ENCODE peak calls at places on chromosomes 3 and 15, in four cellular contexts. One of them, this sample, is unnamed.

GRCh38 chr3:191259486-191259885 is 60.4 kb downstream of the OSTN start:
- DNase-seq in HepG2: no peak
- DNase-seq in WTC11: no peak
- DNase-seq in GM12878: no peak
- DNase-seq in this sample: no peak

GRCh38 chr15:25848769-25849430 is 14.2 kb downstream of the ATP10A start:
- DNase-seq in HepG2: no peak
- DNase-seq in WTC11: peak
- DNase-seq in GM12878: no peak
- DNase-seq in this sample: no peak

GRCh38 chr15:97815841-97816240 is 144.7 kb upstream of the ARRDC4 start:
- DNase-seq in HepG2: no peak
- DNase-seq in WTC11: no peak
- DNase-seq in GM12878: no peak
- DNase-seq in this sample: no peak

GRCh38 chr3:64783200-64783599 is 95.4 kb upstream of the ADAMTS9 start:
- DNase-seq in HepG2: no peak
- DNase-seq in WTC11: no peak
- DNase-seq in GM12878: no peak
- DNase-seq in this sample: no peak

GRCh38 chr15:91706366-91707032 is 147.0 kb upstream of the SLCO3A1 start:
- DNase-seq in HepG2: peak
- DNase-seq in WTC11: peak
- DNase-seq in GM12878: peak
- DNase-seq in this sample: peak

GRCh38 chr3:185958626-185959025 is 20.8 kb upstream of the TRA2B start:
- DNase-seq in HepG2: no peak
- DNase-seq in WTC11: no peak
- DNase-seq in GM12878: no peak
- DNase-seq in this sample: no peak

GRCh38 chr15:67067161-67067853 is 1.9 kb downstream of the SMAD3 start:
- DNase-seq in HepG2: no peak
- DNase-seq in WTC11: peak
- DNase-seq in GM12878: no peak
- DNase-seq in this sample: no peak

GRCh38 chr3:50303038-50303815 is at the start of gene HYAL1:
- DNase-seq in HepG2: peak
- DNase-seq in WTC11: peak
- DNase-seq in GM12878: no peak
- DNase-seq in this sample: peak

GRCh38 chr15:73965730-73966103 is 26.4 kb downstream of the STOML1 start:
- DNase-seq in HepG2: no peak
- DNase-seq in WTC11: no peak
- DNase-seq in GM12878: no peak
- DNase-seq in this sample: no peak

GRCh38 chr3:196414469-196414868 is 17.8 kb downstream of the UBXN7 start:
- DNase-seq in HepG2: peak
- DNase-seq in WTC11: no peak
- DNase-seq in GM12878: no peak
- DNase-seq in this sample: no peak

GRCh38 chr3:154310840-154311239 is 13.4 kb downstream of the DHX36 start:
- DNase-seq in HepG2: no peak
- DNase-seq in WTC11: no peak
- DNase-seq in GM12878: no peak
- DNase-seq in this sample: no peak

GRCh38 chr3:17238029-17238428 is 353.3 kb downstream of the PLCL2 start:
- DNase-seq in HepG2: no peak
- DNase-seq in WTC11: peak
- DNase-seq in GM12878: no peak
- DNase-seq in this sample: no peak

GRCh38 chr3:61890586-61890985 is 329.2 kb downstream of the PTPRG start:
- DNase-seq in HepG2: no peak
- DNase-seq in WTC11: no peak
- DNase-seq in GM12878: no peak
- DNase-seq in this sample: no peak

GRCh38 chr3:50304601-50305000 is 1.2 kb upstream of the HYAL1 start:
- DNase-seq in HepG2: no peak
- DNase-seq in WTC11: no peak
- DNase-seq in GM12878: no peak
- DNase-seq in this sample: no peak

GRCh38 chr15:42363487-42363886 is 4.2 kb downstream of the CAPN3 start:
- DNase-seq in HepG2: no peak
- DNase-seq in WTC11: no peak
- DNase-seq in GM12878: no peak
- DNase-seq in this sample: no peak

GRCh38 chr15:66586155-66586976 is 20.6 kb upstream of the LCTL start:
- DNase-seq in HepG2: no peak
- DNase-seq in WTC11: no peak
- DNase-seq in GM12878: no peak
- DNase-seq in this sample: no peak

GRCh38 chr15:71055461-71055860 is 59.8 kb upstream of the THSD4 start:
- DNase-seq in HepG2: no peak
- DNase-seq in WTC11: no peak
- DNase-seq in GM12878: no peak
- DNase-seq in this sample: no peak

GRCh38 chr3:80238606-80239005 is 470.8 kb upstream of the ROBO1 start:
- DNase-seq in HepG2: no peak
- DNase-seq in WTC11: no peak
- DNase-seq in GM12878: no peak
- DNase-seq in this sample: no peak

GRCh38 chr15:29420188-29420587 is 150.6 kb upstream of the NSMCE3 start:
- DNase-seq in HepG2: no peak
- DNase-seq in WTC11: peak
- DNase-seq in GM12878: no peak
- DNase-seq in this sample: no peak

GRCh38 chr3:88137836-88138235 is 11.9 kb upstream of the C3orf38 start:
- DNase-seq in HepG2: no peak
- DNase-seq in WTC11: no peak
- DNase-seq in GM12878: no peak
- DNase-seq in this sample: no peak

GRCh38 chr3:72630614-72631344 is 217.5 kb downstream of the SHQ1 start:
- DNase-seq in HepG2: no peak
- DNase-seq in WTC11: no peak
- DNase-seq in GM12878: no peak
- DNase-seq in this sample: no peak

GRCh38 chr3:29083081-29083480 is 197.8 kb upstream of the RBMS3 start:
- DNase-seq in HepG2: no peak
- DNase-seq in WTC11: no peak
- DNase-seq in GM12878: no peak
- DNase-seq in this sample: no peak

GRCh38 chr3:7447197-7447769 is 586.4 kb downstream of the GRM7 start:
- DNase-seq in HepG2: no peak
- DNase-seq in WTC11: no peak
- DNase-seq in GM12878: peak
- DNase-seq in this sample: no peak

GRCh38 chr3:168091961-168092360 is 3.8 kb downstream of the GOLIM4 start:
- DNase-seq in HepG2: peak
- DNase-seq in WTC11: no peak
- DNase-seq in GM12878: no peak
- DNase-seq in this sample: no peak

GRCh38 chr3:27141668-27142067 is 227.5 kb downstream of the NEK10 start:
- DNase-seq in HepG2: no peak
- DNase-seq in WTC11: peak
- DNase-seq in GM12878: no peak
- DNase-seq in this sample: no peak

GRCh38 chr3:27633224-27633545 is 88.9 kb downstream of the EOMES start:
- DNase-seq in HepG2: peak
- DNase-seq in WTC11: no peak
- DNase-seq in GM12878: no peak
- DNase-seq in this sample: no peak

GRCh38 chr3:149080699-149081091 is 5.6 kb downstream of the HLTF start:
- DNase-seq in HepG2: no peak
- DNase-seq in WTC11: no peak
- DNase-seq in GM12878: no peak
- DNase-seq in this sample: no peak

GRCh38 chr15:26224266-26224665 is 361.1 kb upstream of the ATP10A start:
- DNase-seq in HepG2: no peak
- DNase-seq in WTC11: no peak
- DNase-seq in GM12878: no peak
- DNase-seq in this sample: no peak

GRCh38 chr15:80967451-80967850 is 22.2 kb downstream of the MESD start:
- DNase-seq in HepG2: peak
- DNase-seq in WTC11: peak
- DNase-seq in GM12878: no peak
- DNase-seq in this sample: no peak

GRCh38 chr15:78810377-78811123 is 714 bp downstream of the ADAMTS7 start:
- DNase-seq in HepG2: no peak
- DNase-seq in WTC11: peak
- DNase-seq in GM12878: no peak
- DNase-seq in this sample: no peak

GRCh38 chr3:149702691-149703426 is 45.0 kb upstream of the WWTR1 start:
- DNase-seq in HepG2: no peak
- DNase-seq in WTC11: no peak
- DNase-seq in GM12878: no peak
- DNase-seq in this sample: no peak

GRCh38 chr3:107206141-107206540 is 171.1 kb upstream of the CCDC54 start:
- DNase-seq in HepG2: peak
- DNase-seq in WTC11: no peak
- DNase-seq in GM12878: no peak
- DNase-seq in this sample: peak

GRCh38 chr15:41331281-41331680 is 1.1 kb downstream of the OIP5 start:
- DNase-seq in HepG2: no peak
- DNase-seq in WTC11: no peak
- DNase-seq in GM12878: no peak
- DNase-seq in this sample: no peak

GRCh38 chr3:24365168-24365567 is 129.5 kb downstream of the THRB start:
- DNase-seq in HepG2: peak
- DNase-seq in WTC11: no peak
- DNase-seq in GM12878: no peak
- DNase-seq in this sample: no peak

GRCh38 chr15:58552505-58553364 is 120.9 kb downstream of the LIPC start:
- DNase-seq in HepG2: no peak
- DNase-seq in WTC11: no peak
- DNase-seq in GM12878: no peak
- DNase-seq in this sample: no peak
- TF ChIP-seq CREM in HepG2: no peak
- TF ChIP-seq CREM in WTC11: no peak
- TF ChIP-seq CREM in GM12878: no peak
- TF ChIP-seq CREM in this sample: no peak

DNA sequence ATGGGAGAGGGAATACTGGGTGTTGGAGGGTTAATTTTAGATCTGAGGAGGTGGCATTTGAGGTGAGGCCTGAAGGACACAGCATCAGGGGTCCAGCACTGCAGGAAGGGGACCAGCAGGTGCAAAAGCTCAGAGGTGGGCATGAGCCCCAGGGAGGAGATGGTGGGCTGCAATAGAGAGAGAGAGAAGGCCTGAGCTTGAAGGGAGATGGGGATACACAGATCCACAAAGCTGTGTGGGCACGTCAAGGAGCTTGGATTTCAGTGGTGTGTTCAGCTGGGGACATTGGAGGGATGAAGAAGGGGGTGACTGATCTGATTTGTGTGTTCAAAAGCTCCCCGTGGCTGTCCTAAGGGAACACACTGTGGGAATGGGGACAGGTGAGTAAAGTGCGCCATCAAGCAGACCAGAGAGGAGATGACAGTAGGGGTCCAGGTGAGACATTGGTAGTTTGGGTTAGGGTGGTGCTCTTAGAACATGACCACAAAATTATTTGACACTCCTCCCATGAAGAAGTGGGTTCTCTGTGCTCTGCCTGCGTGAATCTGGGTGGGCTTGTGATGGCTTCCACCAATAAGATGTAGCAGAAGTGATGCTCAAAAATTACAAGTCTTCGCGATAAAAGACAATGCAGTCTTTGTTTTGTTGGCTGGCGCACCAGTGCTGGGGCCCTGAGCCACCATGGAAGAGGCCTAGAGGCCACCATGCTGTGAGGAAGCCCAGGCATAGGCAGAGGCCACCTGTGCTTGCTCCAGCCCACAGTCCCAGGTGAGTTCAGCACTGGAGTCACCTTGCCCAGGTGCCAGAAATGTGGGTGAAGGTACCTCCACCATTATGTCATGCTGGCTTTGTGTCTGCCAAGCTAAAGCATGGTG is 1.9 kb upstream of the WNT7A start:
- DNase-seq in HepG2: no peak
- DNase-seq in WTC11: no peak
- DNase-seq in GM12878: no peak
- DNase-seq in this sample: no peak
- TF ChIP-seq CREM in HepG2: no peak
- TF ChIP-seq CREM in WTC11: no peak
- TF ChIP-seq CREM in GM12878: no peak
- TF ChIP-seq CREM in this sample: no peak

DNA sequence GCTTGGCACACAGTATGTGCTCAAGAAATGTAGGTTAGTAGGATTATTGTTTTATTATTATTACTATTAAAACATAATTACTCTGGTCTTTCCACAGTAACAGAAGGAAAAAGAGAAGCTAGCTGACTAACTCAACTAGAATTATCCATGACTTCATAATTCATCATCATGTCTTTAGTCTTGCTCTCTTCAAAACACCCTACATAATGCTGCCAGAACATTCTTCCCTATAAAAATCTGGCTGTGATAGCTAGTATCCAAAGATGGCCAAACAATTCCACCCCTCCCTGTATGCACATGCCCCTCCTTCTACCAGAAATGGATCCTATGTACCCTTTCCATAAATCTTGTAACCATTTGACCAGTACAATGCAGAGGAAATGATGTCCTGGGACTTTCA is 48.8 kb upstream of the SRGAP3 start:
- DNase-seq in HepG2: no peak
- DNase-seq in WTC11: no peak
- DNase-seq in GM12878: no peak
- DNase-seq in this sample: no peak
- TF ChIP-seq CREM in HepG2: no peak
- TF ChIP-seq CREM in WTC11: no peak
- TF ChIP-seq CREM in GM12878: no peak
- TF ChIP-seq CREM in this sample: no peak

DNA sequence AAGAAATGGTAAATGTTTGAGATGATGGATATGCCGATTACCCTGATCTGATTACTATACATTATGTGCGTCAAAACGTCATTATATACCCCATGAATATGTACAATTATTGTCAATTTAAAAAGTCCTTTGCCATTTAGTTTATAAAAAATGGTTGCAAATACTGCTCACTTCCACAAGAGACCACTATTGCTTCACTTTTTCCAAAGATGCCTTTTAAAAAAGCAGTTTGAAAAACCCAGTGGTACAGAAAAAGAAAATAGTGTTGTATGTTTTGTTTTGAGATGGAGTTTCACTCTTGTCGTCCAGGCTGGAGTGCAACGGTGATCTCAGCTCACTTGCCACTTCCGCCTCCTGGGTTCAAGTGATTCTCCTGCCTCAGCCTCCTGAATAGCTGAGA is 39.3 kb downstream of the EDEM1 start:
- DNase-seq in HepG2: peak
- DNase-seq in WTC11: no peak
- DNase-seq in GM12878: no peak
- DNase-seq in this sample: peak
- TF ChIP-seq CREM in HepG2: no peak
- TF ChIP-seq CREM in WTC11: no peak
- TF ChIP-seq CREM in GM12878: no peak
- TF ChIP-seq CREM in this sample: no peak

This sample was measured in K562.